ENCODE peak calls at places on chromosomes 12 and 14, in seven cellular contexts. One of them, this sample, is unnamed.

GRCh38 chr14:61535032-61535431 is 160.3 kb upstream of the HIF1A start:
- DNase-seq in spleen: no peak
- DNase-seq in HepG2: peak; percentile 56
- DNase-seq in stomach: no peak
- DNase-seq in suprapubic skin: no peak
- DNase-seq in HCT116: no peak
- DNase-seq in breast epithelium: no peak
- DNase-seq in this sample: no peak

GRCh38 chr12:89951050-89951693 is 242.5 kb upstream of the ATP2B1 start:
- DNase-seq in HCT116: no peak
- DNase-seq in HepG2: no peak
- DNase-seq in stomach: no peak
- DNase-seq in suprapubic skin: no peak
- DNase-seq in spleen: no peak
- DNase-seq in breast epithelium: no peak
- DNase-seq in this sample: no peak

GRCh38 chr12:112800183-112800582 is 8.6 kb downstream of the RPH3A start:
- DNase-seq in spleen: no peak
- DNase-seq in breast epithelium: no peak
- DNase-seq in stomach: no peak
- DNase-seq in HepG2: no peak
- DNase-seq in suprapubic skin: no peak
- DNase-seq in HCT116: no peak
- DNase-seq in this sample: no peak

GRCh38 chr14:22296722-22297121 is 292.3 kb downstream of the DAD1 start:
- DNase-seq in breast epithelium: no peak
- DNase-seq in HepG2: peak; percentile 76
- DNase-seq in HCT116: no peak
- DNase-seq in spleen: no peak
- DNase-seq in stomach: no peak
- DNase-seq in suprapubic skin: no peak
- DNase-seq in this sample: no peak

GRCh38 chr12:77865178-77865577 is 34.5 kb downstream of the NAV3 start:
- DNase-seq in spleen: no peak
- DNase-seq in stomach: no peak
- DNase-seq in breast epithelium: no peak
- DNase-seq in suprapubic skin: no peak
- DNase-seq in HepG2: no peak
- DNase-seq in HCT116: no peak
- DNase-seq in this sample: no peak

GRCh38 chr12:51976376-51977160 is 25.1 kb downstream of the ACVR1B start:
- DNase-seq in HepG2: peak; percentile 92
- DNase-seq in spleen: no peak
- DNase-seq in HCT116: no peak
- DNase-seq in suprapubic skin: peak; percentile 73
- DNase-seq in stomach: no peak
- DNase-seq in breast epithelium: no peak
- DNase-seq in this sample: no peak

GRCh38 chr12:32897688-32898573 is 1.4 kb upstream of the PKP2 start:
- DNase-seq in stomach: no peak
- DNase-seq in breast epithelium: no peak
- DNase-seq in HCT116: no peak
- DNase-seq in spleen: no peak
- DNase-seq in HepG2: no peak
- DNase-seq in suprapubic skin: no peak
- DNase-seq in this sample: no peak

GRCh38 chr12:130879212-130879686 is 7.4 kb downstream of the RAN start:
- DNase-seq in suprapubic skin: no peak
- DNase-seq in spleen: peak; percentile 82
- DNase-seq in HepG2: no peak
- DNase-seq in HCT116: no peak
- DNase-seq in stomach: no peak
- DNase-seq in breast epithelium: no peak
- DNase-seq in this sample: peak; percentile 31

GRCh38 chr14:50333010-50333409 is 20.9 kb downstream of the DMAC2L start:
- DNase-seq in HepG2: no peak
- DNase-seq in stomach: no peak
- DNase-seq in spleen: no peak
- DNase-seq in suprapubic skin: no peak
- DNase-seq in breast epithelium: no peak
- DNase-seq in HCT116: no peak
- DNase-seq in this sample: no peak

GRCh38 chr14:42715316-42715715 is 1108.6 kb downstream of the LRFN5 start:
- DNase-seq in HepG2: no peak
- DNase-seq in spleen: no peak
- DNase-seq in breast epithelium: no peak
- DNase-seq in HCT116: no peak
- DNase-seq in suprapubic skin: no peak
- DNase-seq in stomach: no peak
- DNase-seq in this sample: no peak

GRCh38 chr12:47754881-47755280 is 3.8 kb downstream of the RAPGEF3 start:
- DNase-seq in spleen: peak; percentile 66
- DNase-seq in stomach: peak; percentile 93
- DNase-seq in suprapubic skin: no peak
- DNase-seq in breast epithelium: no peak
- DNase-seq in HCT116: no peak
- DNase-seq in HepG2: no peak
- DNase-seq in this sample: peak; percentile 90

GRCh38 chr12:94242871-94243270 is 94.5 kb downstream of the PLXNC1 start:
- DNase-seq in HepG2: no peak
- DNase-seq in suprapubic skin: no peak
- DNase-seq in HCT116: no peak
- DNase-seq in spleen: peak; percentile 81
- DNase-seq in stomach: no peak
- DNase-seq in breast epithelium: no peak
- DNase-seq in this sample: no peak

GRCh38 chr12:15227004-15227679 is 5.9 kb upstream of the RERG start:
- DNase-seq in spleen: no peak
- DNase-seq in HCT116: peak; percentile 42
- DNase-seq in breast epithelium: no peak
- DNase-seq in stomach: peak; percentile 59
- DNase-seq in HepG2: peak; percentile 42
- DNase-seq in suprapubic skin: no peak
- DNase-seq in this sample: no peak

GRCh38 chr14:67365476-67365875 is 5.3 kb downstream of the EIF2S1 start:
- DNase-seq in suprapubic skin: no peak
- DNase-seq in HepG2: no peak
- DNase-seq in breast epithelium: no peak
- DNase-seq in HCT116: no peak
- DNase-seq in spleen: no peak
- DNase-seq in stomach: no peak
- DNase-seq in this sample: no peak

GRCh38 chr14:78446807-78447206 is 276.6 kb downstream of the NRXN3 start:
- DNase-seq in spleen: no peak
- DNase-seq in breast epithelium: no peak
- DNase-seq in HepG2: no peak
- DNase-seq in HCT116: no peak
- DNase-seq in suprapubic skin: no peak
- DNase-seq in stomach: no peak
- DNase-seq in this sample: no peak

GRCh38 chr12:74794522-74794921 is 256.9 kb downstream of the ATXN7L3B start:
- DNase-seq in HCT116: no peak
- DNase-seq in spleen: no peak
- DNase-seq in stomach: no peak
- DNase-seq in suprapubic skin: no peak
- DNase-seq in breast epithelium: no peak
- DNase-seq in HepG2: no peak
- DNase-seq in this sample: no peak

GRCh38 chr12:7588703-7589329 is 76.9 kb downstream of the APOBEC1 start:
- DNase-seq in HepG2: peak; percentile 69
- DNase-seq in suprapubic skin: no peak
- DNase-seq in stomach: peak; percentile 54
- DNase-seq in breast epithelium: no peak
- DNase-seq in spleen: no peak
- DNase-seq in HCT116: peak; percentile 76
- DNase-seq in this sample: peak; percentile 48

GRCh38 chr12:122841544-122842321 is 6.5 kb downstream of the HIP1R start:
- DNase-seq in suprapubic skin: no peak
- DNase-seq in stomach: peak; percentile 71
- DNase-seq in HCT116: peak; percentile 22
- DNase-seq in breast epithelium: peak; percentile 91
- DNase-seq in HepG2: peak; percentile 66
- DNase-seq in spleen: no peak
- DNase-seq in this sample: peak; percentile 73

GRCh38 chr12:24711056-24711455 is 237.8 kb downstream of the BCAT1 start:
- DNase-seq in spleen: no peak
- DNase-seq in breast epithelium: no peak
- DNase-seq in suprapubic skin: no peak
- DNase-seq in HCT116: no peak
- DNase-seq in HepG2: no peak
- DNase-seq in stomach: no peak
- DNase-seq in this sample: no peak

GRCh38 chr14:34604990-34605389 is 25.0 kb downstream of the SNX6 start:
- DNase-seq in suprapubic skin: no peak
- DNase-seq in HepG2: no peak
- DNase-seq in HCT116: no peak
- DNase-seq in breast epithelium: no peak
- DNase-seq in stomach: no peak
- DNase-seq in spleen: no peak
- DNase-seq in this sample: no peak

GRCh38 chr12:106080111-106080732 is 58.5 kb downstream of the NUAK1 start:
- DNase-seq in spleen: no peak
- DNase-seq in HCT116: no peak
- DNase-seq in stomach: no peak
- DNase-seq in breast epithelium: peak; percentile 55
- DNase-seq in HepG2: no peak
- DNase-seq in suprapubic skin: no peak
- DNase-seq in this sample: no peak

GRCh38 chr12:46371718-46372130 is 849 bp downstream of the SLC38A2 start:
- DNase-seq in spleen: peak; percentile 94
- DNase-seq in HepG2: no peak
- DNase-seq in suprapubic skin: peak; percentile 90
- DNase-seq in breast epithelium: peak; percentile 45
- DNase-seq in stomach: peak; percentile 72
- DNase-seq in HCT116: no peak
- DNase-seq in this sample: peak; percentile 82

GRCh38 chr12:124024263-124024678 is 51.3 kb downstream of the ZNF664 start:
- DNase-seq in stomach: no peak
- DNase-seq in HepG2: no peak
- DNase-seq in suprapubic skin: no peak
- DNase-seq in spleen: no peak
- DNase-seq in breast epithelium: no peak
- DNase-seq in HCT116: no peak
- DNase-seq in this sample: no peak

GRCh38 chr12:32483499-32483898 is 84.1 kb downstream of the FGD4 start:
- DNase-seq in breast epithelium: no peak
- DNase-seq in spleen: no peak
- DNase-seq in HCT116: no peak
- DNase-seq in HepG2: no peak
- DNase-seq in suprapubic skin: no peak
- DNase-seq in stomach: no peak
- DNase-seq in this sample: no peak

GRCh38 chr14:86296173-86296572 is 766.2 kb downstream of the FLRT2 start:
- DNase-seq in breast epithelium: no peak
- DNase-seq in stomach: no peak
- DNase-seq in HepG2: no peak
- DNase-seq in spleen: no peak
- DNase-seq in suprapubic skin: no peak
- DNase-seq in HCT116: no peak
- DNase-seq in this sample: no peak

DNA sequence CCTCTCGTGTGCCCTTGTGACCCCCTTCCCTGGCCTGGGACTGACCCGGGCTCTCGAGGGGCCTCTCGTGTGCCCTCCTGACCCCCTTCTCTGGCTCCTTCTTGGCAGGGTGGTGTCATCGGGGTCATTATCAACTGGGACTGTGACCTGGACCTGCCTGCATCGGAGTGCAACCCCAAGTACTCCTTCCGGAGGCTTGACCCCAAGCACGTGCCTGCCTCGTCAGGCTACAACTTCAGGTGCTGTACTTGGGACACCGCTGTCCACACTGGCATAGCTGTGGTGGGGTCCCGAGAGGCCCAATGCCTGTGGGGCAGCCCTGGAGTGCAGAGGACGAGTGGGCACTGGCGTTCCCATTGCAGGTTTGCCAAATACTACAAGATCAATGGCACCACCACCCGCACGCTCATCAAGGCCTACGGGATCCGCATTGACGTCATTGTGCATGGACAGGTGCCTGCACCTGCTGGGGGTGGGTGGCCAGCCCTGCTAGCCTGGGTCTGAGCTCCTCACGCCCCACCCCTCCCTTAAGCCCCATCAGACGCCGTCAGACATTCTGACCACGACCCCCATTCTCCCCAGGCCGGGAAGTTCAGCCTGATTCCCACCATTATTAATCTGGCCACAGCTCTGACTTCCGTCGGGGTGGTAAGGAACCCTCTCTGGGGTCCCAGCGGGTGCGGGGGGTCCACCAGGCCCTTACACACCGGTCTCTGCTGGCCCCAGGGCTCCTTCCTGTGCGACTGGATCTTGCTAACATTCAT is 2.5 kb downstream of the P2RX2 start:
- DNase-seq in HCT116: no peak
- DNase-seq in stomach: no peak
- DNase-seq in breast epithelium: no peak
- DNase-seq in spleen: no peak
- DNase-seq in HepG2: no peak
- DNase-seq in suprapubic skin: no peak
- DNase-seq in this sample: no peak
- TF ChIP-seq POLR2AphosphoS5 in HCT116: no peak
- TF ChIP-seq POLR2AphosphoS5 in stomach: no peak
- TF ChIP-seq POLR2AphosphoS5 in breast epithelium: no peak
- TF ChIP-seq POLR2AphosphoS5 in spleen: peak; percentile 20
- TF ChIP-seq POLR2AphosphoS5 in HepG2: no peak
- TF ChIP-seq POLR2AphosphoS5 in suprapubic skin: no peak
- TF ChIP-seq POLR2AphosphoS5 in this sample: no peak

GRCh38 chr14:21258889-21259787 is 10.1 kb downstream of the HNRNPC start:
- DNase-seq in stomach: no peak
- DNase-seq in HepG2: no peak
- DNase-seq in breast epithelium: no peak
- DNase-seq in spleen: no peak
- DNase-seq in suprapubic skin: no peak
- DNase-seq in HCT116: no peak
- DNase-seq in this sample: no peak
- H3K4me3 ChIP-seq in stomach: no peak overlapping the region
- H3K4me3 ChIP-seq in HepG2: no peak overlapping the region
- H3K4me3 ChIP-seq in breast epithelium: no peak overlapping the region
- H3K4me3 ChIP-seq in spleen: no peak overlapping the region
- H3K4me3 ChIP-seq in suprapubic skin: no peak overlapping the region
- H3K4me3 ChIP-seq in HCT116: no peak overlapping the region
- H3K4me3 ChIP-seq in this sample: no peak overlapping the region

DNA sequence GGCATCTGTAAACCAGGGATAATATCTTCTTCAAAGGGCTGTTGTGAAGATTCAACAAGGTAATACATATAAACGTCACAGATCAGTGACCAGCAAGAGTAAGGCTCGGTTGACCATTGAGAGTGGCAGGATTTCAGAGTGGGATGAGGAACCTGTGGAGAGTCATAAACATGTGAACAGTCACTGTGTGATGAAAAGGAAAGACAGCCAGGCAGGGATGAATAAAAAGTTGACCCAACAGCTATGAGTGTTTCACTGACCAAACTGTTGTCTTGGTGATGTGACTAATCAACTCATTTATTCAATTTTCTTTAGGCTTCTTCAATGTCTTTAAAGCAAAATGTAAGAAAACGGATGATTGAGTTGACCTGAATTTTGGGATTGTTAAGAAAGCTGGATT is 8.6 kb upstream of the FRMD6 start:
- DNase-seq in spleen: no peak
- DNase-seq in breast epithelium: no peak
- DNase-seq in suprapubic skin: no peak
- DNase-seq in stomach: no peak
- DNase-seq in HCT116: no peak
- DNase-seq in HepG2: no peak
- DNase-seq in this sample: no peak
- TF ChIP-seq POLR2AphosphoS5 in spleen: no peak
- TF ChIP-seq POLR2AphosphoS5 in breast epithelium: no peak
- TF ChIP-seq POLR2AphosphoS5 in suprapubic skin: no peak
- TF ChIP-seq POLR2AphosphoS5 in stomach: no peak
- TF ChIP-seq POLR2AphosphoS5 in HCT116: no peak
- TF ChIP-seq POLR2AphosphoS5 in HepG2: no peak
- TF ChIP-seq POLR2AphosphoS5 in this sample: no peak

GRCh38 chr12:109286652-109287051 is 22.4 kb downstream of the FOXN4 start:
- DNase-seq in HepG2: no peak
- DNase-seq in spleen: no peak
- DNase-seq in stomach: no peak
- DNase-seq in suprapubic skin: no peak
- DNase-seq in breast epithelium: no peak
- DNase-seq in HCT116: no peak
- DNase-seq in this sample: no peak
- H3K4me3 ChIP-seq in HepG2: no peak overlapping the region
- H3K4me3 ChIP-seq in spleen: no peak overlapping the region
- H3K4me3 ChIP-seq in stomach: no peak overlapping the region
- H3K4me3 ChIP-seq in suprapubic skin: no peak overlapping the region
- H3K4me3 ChIP-seq in breast epithelium: no peak overlapping the region
- H3K4me3 ChIP-seq in HCT116: no peak overlapping the region
- H3K4me3 ChIP-seq in this sample: no peak overlapping the region

This sample was measured in upper lobe of left lung.